ENCODE peak calls at places on chromosomes 4 and X, in seven cellular contexts. J is spleen, X is heart right ventricle, V is HepG2, S is upper lobe of right lung, W is upper lobe of left lung, I is colonic mucosa. U is an unnamed sample. For H3K27me3, the result is how much of the 10 kb centered on the place peaks cover.

GRCh38 chrX:50813843-50814661 is at the start of gene SHROOM4:
- DNase-seq in I (peak), S (peak), V (peak), J (peak), X (peak), W (peak), U (no peak)

GRCh38 chr4:57044279-57044678 is 65.6 kb downstream of the POLR2B start:
- DNase-seq in W (no peak), V (no peak), I (no peak), S (no peak), X (no peak), J (no peak), U (no peak)

GRCh38 chrX:71616672-71617529 is 1.4 kb downstream of the CXCR3 start:
- DNase-seq in J (peak), X (no peak), V (peak), W (no peak), I (peak), S (no peak), U (no peak)

GRCh38 chrX:12984629-12985303 is 9.9 kb downstream of the TMSB4X start:
- DNase-seq in V (no peak), X (no peak), I (no peak), W (no peak), S (no peak), J (no peak), U (peak)

GRCh38 chr4:61011051-61011450 is 189.1 kb upstream of the ADGRL3 start:
- DNase-seq in S (no peak), W (no peak), V (no peak), I (no peak), J (no peak), X (no peak), U (no peak)

GRCh38 chr4:3253808-3254207 is 4.8 kb downstream of the MSANTD1 start:
- DNase-seq in X (no peak), V (no peak), I (no peak), J (peak), W (peak), S (peak), U (peak)

GRCh38 chr4:158949094-158949493 is 153.8 kb upstream of the RAPGEF2 start:
- DNase-seq in J (no peak), V (no peak), I (no peak), X (no peak), W (no peak), S (no peak), U (no peak)

GRCh38 chrX:45422216-45422925 is 221.7 kb upstream of the DIPK2B start:
- DNase-seq in J (no peak), W (no peak), S (no peak), V (no peak), I (no peak), X (no peak), U (no peak)

GRCh38 chr4:115278830-115279229 is 165.4 kb upstream of the NDST4 start:
- DNase-seq in X (no peak), S (no peak), J (no peak), W (no peak), V (no peak), I (no peak), U (no peak)

GRCh38 chr4:159697322-159698283 is 594.7 kb downstream of the RAPGEF2 start:
- DNase-seq in X (no peak), S (no peak), J (no peak), I (no peak), W (no peak), V (no peak), U (no peak)

GRCh38 chrX:153642655-153643430 is 4.2 kb upstream of the DUSP9 start:
- DNase-seq in I (no peak), J (peak), W (no peak), S (no peak), X (no peak), V (no peak), U (no peak)

GRCh38 chrX:71632923-71633657 is 14.8 kb upstream of the CXCR3 start:
- DNase-seq in V (no peak), X (no peak), S (no peak), W (no peak), I (no peak), J (no peak), U (no peak)

GRCh38 chr4:1249148-1249730 is 309 bp upstream of the CTBP1 start:
- DNase-seq in J (peak), V (peak), W (peak), I (peak), X (peak), S (peak), U (peak)

GRCh38 chr4:169996379-169997245 is 29.6 kb downstream of the MFAP3L start:
- DNase-seq in X (no peak), V (no peak), W (no peak), S (no peak), I (no peak), J (no peak), U (no peak)

GRCh38 chr4:41339812-41340809 is 83.4 kb downstream of the UCHL1 start:
- DNase-seq in W (no peak), I (no peak), J (no peak), S (no peak), V (no peak), X (peak), U (no peak)

GRCh38 chrX:97401154-97401553 is 517.4 kb downstream of the RPA4 start:
- DNase-seq in W (no peak), S (no peak), J (no peak), I (no peak), V (peak), X (no peak), U (no peak)

DNA sequence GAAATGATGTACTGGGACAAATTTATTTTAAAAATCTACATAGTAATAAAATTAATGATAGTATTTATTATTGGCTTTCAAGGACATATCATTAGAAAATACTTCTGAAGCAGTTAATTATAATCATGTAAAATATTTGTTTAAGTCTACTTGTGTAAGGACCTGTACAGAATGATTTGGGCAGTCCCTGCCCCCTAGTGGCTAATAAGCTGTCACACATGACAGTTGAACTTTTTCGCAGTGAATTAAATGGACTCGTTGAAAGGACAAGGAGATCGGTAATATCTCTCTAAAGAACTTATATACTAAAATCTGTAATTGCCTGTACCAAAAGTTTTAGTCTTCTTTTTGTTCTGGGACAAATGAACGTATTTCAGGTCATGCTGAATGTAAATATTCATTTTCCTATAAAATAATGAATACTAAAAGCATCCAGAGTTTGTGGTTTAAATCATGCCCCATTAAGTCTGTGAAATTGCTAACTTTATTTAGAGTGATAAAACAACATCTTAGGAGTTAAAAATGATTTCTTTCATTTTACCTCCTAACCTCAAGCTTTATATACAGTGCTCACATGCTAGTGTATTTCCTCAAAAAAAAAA is 13.6 kb downstream of the EXOC1 start:
- DNase-seq in I (no peak), J (no peak), X (peak), S (no peak), W (peak), V (peak), U (no peak)
- TF ChIP-seq CTCF in I (peak), J (no peak), X (peak), S (peak), W (peak), V (peak), U (peak)

DNA sequence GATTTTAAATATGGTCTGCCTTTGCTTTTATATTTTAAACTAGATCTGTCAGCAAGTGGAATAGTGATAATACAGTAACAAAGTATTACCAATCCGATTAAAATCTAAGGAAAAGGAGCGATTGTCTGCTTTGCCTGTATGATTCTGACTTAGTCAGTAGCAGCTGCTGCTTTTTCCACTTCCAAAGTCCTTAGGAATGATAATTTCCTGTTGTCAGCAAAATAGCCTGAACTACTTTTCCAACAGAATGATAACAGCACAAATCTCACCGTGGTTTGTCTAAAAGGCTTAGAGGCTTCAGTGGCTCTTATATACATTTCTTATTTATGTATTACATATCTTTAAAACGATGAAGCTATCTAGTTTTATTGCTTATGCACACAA is 290.0 kb downstream of the ANK2 start:
- DNase-seq in V (no peak), J (no peak), S (no peak), X (no peak), W (no peak), I (no peak), U (no peak)
- H3K27ac ChIP-seq in V (no peak), J (no peak), S (no peak), X (peak), W (no peak), I (no peak), U (no peak)

GRCh38 chrX:14865201-14865600 is 7.7 kb downstream of the FANCB start:
- DNase-seq in J (no peak), S (no peak), X (no peak), I (no peak), V (no peak), W (no peak), U (no peak)

GRCh38 chrX:14864626-14865025 is 8.2 kb downstream of the FANCB start:
- DNase-seq in V (no peak), S (no peak), W (no peak), X (no peak), I (no peak), J (no peak), U (no peak)
- H3K27me3 ChIP-seq in V (under half), S (under half), W (under half), X (under half), I (under half), J (under half), U (under half)

GRCh38 chr4:109798866-109799265 is 2.9 kb downstream of the CFI start:
- DNase-seq in X (no peak), I (no peak), V (no peak), S (no peak), J (no peak), W (no peak), U (no peak)
- TF ChIP-seq CTCF in X (no peak), I (no peak), V (no peak), S (no peak), J (no peak), W (no peak), U (no peak)

GRCh38 chrX:39599339-39599738 is 498.4 kb downstream of the BCOR start:
- DNase-seq in S (no peak), W (no peak), X (no peak), V (no peak), J (no peak), I (no peak), U (no peak)
- H3K27ac ChIP-seq in S (no peak), W (no peak), X (no peak), V (no peak), J (no peak), I (no peak), U (no peak)

GRCh38 chrX:108072746-108073145 is 18.6 kb downstream of the PSMD10 start:
- DNase-seq in V (no peak), W (no peak), I (no peak), J (no peak), S (no peak), X (no peak), U (no peak)

GRCh38 chrX:108068121-108068520 is 23.2 kb downstream of the PSMD10 start:
- DNase-seq in I (no peak), X (no peak), S (no peak), V (no peak), W (no peak), J (no peak), U (no peak)

GRCh38 chrX:108071578-108071977 is 19.8 kb downstream of the PSMD10 start:
- DNase-seq in X (no peak), V (no peak), S (no peak), W (no peak), J (no peak), I (no peak), U (no peak)

GRCh38 chrX:108070891-108071290 is 20.5 kb downstream of the PSMD10 start:
- DNase-seq in X (no peak), S (no peak), V (no peak), W (no peak), J (no peak), I (no peak), U (no peak)
- H3K27me3 ChIP-seq in X (under half), S (under half), V (under half), W (under half), J (under half), I (under half), U (under half)

DNA sequence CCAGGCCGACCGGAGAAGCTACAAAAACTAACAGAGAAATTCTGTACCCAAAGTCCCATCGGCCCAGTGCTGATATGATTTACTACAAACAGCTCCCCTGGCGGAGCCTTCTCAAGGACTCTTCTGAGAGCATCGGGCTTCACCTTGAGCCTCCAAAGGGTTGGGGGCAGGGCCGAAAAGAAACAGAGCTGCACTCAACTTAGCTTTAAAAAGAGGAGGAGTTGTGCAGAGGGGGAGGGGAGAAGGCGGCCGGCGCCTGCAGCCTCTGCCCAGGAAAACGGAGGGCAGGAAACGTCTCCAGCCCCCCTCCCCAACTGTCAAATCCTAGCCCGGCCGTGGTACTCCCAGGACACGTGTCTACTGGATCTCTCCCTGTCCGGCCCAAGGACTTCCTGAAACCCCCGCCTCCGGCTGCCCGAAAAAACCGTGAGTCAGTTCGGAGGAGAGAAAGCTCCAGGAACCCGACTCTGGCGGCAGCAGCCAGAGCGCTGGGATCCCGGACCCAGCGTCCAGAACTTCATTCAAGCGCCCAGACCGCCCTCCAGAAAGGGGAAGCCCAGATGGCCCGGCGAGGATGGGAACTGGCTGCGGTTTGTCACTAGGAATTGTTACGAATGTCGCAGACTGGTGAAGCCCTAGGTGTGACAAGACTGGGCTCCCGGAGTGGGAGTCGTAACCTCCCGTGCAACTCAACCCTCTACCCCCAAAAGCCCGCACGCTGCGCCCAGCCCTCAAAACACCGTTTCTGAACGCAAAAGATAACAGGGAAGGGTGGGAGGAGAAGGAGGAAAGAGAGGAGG is 1.0 kb downstream of the ADAMTS3 start:
- DNase-seq in W (peak), J (peak), I (peak), S (peak), X (peak), V (peak), U (no peak)
- TF ChIP-seq CTCF in W (peak), J (no peak), I (no peak), S (peak), X (peak), V (no peak), U (no peak)

DNA sequence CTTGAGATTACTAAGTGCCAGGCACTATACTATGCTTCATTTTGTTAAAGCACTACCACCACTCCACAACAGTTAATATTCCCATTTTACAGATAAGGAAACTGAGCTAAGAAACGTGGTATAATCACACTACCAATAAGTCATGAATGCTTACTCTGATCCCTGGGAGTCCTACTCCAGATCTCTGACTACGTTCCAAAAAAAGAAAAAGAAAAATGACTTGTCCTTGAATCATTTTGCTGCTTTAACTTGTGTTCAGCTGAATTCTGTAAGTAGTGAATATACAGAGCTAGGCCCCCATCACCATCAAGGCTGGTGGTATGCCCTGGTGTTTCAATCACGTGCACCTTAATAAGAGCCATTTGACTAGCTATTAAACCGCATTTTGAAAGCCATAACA is 39.4 kb downstream of the LDB2 start:
- DNase-seq in W (no peak), V (no peak), X (no peak), I (no peak), J (no peak), S (no peak), U (no peak)
- H3K27ac ChIP-seq in W (peak), V (no peak), X (peak), I (no peak), J (peak), S (peak), U (no peak)

GRCh38 chr4:15989431-15989830 is 26.5 kb upstream of the FGFBP2 start:
- DNase-seq in W (no peak), X (no peak), V (no peak), J (no peak), I (no peak), S (no peak), U (no peak)
- H3K27me3 ChIP-seq in W (under half), X (under half), V (under half), J (under half), I (under half), S (under half), U (under half)

U was measured in CD4-positive, alpha-beta T cell.